ENCODE peak calls at places on chromosome 20, in six cellular contexts. D is NB4, N is HepG2, J is A549, V is GM12891, S is heart left ventricle. E is an unnamed sample.
A peak's percentile ranks its signal among the peaks of the same experiment; 100 is the strongest.

GRCh38 chr20:63090682-63091571 is 84.2 kb upstream of the BHLHE23 start:
- DNase-seq in D (no peak), N (no peak), V (no peak), S (no peak), J (no peak), E (no peak)

GRCh38 chr20:50904067-50904570 is 27.1 kb downstream of the ADNP start:
- DNase-seq in V (no peak), S (no peak), D (no peak), J (no peak), N (no peak), E (no peak)

GRCh38 chr20:24978493-24978892 is 14.1 kb downstream of the APMAP start:
- DNase-seq in V (no peak), D (no peak), N (no peak), S (no peak), J (no peak), E (no peak)

GRCh38 chr20:10523438-10523837 is 88.3 kb downstream of the SLX4IP start:
- DNase-seq in S (no peak), J (no peak), D (no peak), V (no peak), N (no peak), E (no peak)

GRCh38 chr20:56018194-56018593 is 12.9 kb upstream of the CBLN4 start:
- DNase-seq in D (no peak), S (no peak), J (no peak), N (no peak), V (no peak), E (no peak)

GRCh38 chr20:11267131-11267761 is 593.4 kb upstream of the JAG1 start:
- DNase-seq in V (peak; percentile 23), D (peak; percentile 66), S (peak; percentile 68), J (peak; percentile 93), N (peak; percentile 79), E (peak; percentile 65)

GRCh38 chr20:13017235-13017634 is 8.5 kb downstream of the SPTLC3 start:
- DNase-seq in V (no peak), D (no peak), N (no peak), S (no peak), J (no peak), E (no peak)

GRCh38 chr20:44616604-44616964 is 34.2 kb downstream of the PKIG start:
- DNase-seq in J (no peak), V (no peak), N (no peak), D (no peak), S (peak; percentile 80), E (no peak)

GRCh38 chr20:6765469-6766058 is 1.9 kb upstream of the BMP2 start:
- DNase-seq in V (no peak), J (peak; percentile 71), D (peak; percentile 78), N (peak; percentile 77), S (no peak), E (no peak)

GRCh38 chr20:40416274-40416673 is 272.8 kb downstream of the MAFB start:
- DNase-seq in V (no peak), S (no peak), J (no peak), D (no peak), N (no peak), E (no peak)

GRCh38 chr20:24194133-24194532 is 205.6 kb upstream of the GGTLC1 start:
- DNase-seq in V (no peak), D (peak; percentile 37), J (no peak), N (no peak), S (no peak), E (no peak)

GRCh38 chr20:13825465-13825864 is 40.6 kb downstream of the NDUFAF5 start:
- DNase-seq in J (no peak), S (no peak), D (no peak), N (no peak), V (no peak), E (no peak)

GRCh38 chr20:5642155-5642981 is 107.8 kb upstream of the SHLD1 start:
- DNase-seq in J (no peak), S (no peak), D (peak; percentile 45), V (no peak), N (no peak), E (no peak)

GRCh38 chr20:41411458-41411857 is 44.8 kb upstream of the EMILIN3 start:
- DNase-seq in N (no peak), S (no peak), V (no peak), J (peak; percentile 17), D (peak; percentile 42), E (no peak)

GRCh38 chr20:50562262-50562701 is 52.1 kb downstream of the PTPN1 start:
- DNase-seq in N (no peak), J (no peak), V (no peak), D (no peak), S (no peak), E (no peak)

DNA sequence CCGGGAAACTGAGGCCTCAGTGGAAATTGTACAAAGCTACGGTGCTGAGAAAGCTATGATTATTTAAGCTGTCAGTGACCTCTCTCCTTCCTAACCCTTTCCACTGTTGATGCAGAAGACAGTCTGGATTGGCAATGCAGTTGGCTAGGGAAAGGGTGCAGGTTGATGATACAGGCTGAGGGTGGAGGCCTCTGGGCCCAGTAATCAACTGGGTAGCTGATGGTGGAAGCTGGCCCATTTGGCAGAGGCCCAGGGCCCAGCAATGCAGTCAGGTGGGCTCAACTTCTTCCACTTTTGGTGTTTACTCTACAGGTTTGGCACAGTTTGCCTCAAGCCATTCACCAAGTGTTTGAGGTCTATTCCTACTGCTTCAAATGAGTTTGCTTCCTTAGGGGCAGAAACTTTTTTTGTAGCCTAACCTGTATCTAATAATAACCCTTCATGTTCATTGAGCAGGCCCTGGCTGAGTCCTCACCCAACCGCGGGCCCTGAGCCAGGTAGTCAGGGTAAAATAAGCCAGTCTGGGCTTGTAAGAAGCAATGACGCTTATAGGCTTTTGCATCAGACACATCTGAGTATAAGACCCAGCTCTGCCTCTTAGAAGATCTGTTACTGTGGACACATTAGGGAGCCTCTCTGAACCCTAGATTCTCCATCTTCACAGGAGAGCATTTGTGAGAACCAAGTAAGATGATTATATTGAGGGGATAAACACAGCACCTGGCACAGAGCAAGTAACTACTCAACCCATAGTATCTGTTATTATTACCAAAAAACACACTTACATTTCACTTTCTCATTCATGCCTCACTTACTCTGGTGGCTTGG is 12.0 kb downstream of the BCL2L1 start:
- DNase-seq in N (no peak), V (no peak), S (peak; percentile 82), D (no peak), J (no peak), E (no peak)
- TF ChIP-seq POLR2A in N (no peak), V (no peak), S (no peak), D (no peak), J (no peak), E (no peak)

DNA sequence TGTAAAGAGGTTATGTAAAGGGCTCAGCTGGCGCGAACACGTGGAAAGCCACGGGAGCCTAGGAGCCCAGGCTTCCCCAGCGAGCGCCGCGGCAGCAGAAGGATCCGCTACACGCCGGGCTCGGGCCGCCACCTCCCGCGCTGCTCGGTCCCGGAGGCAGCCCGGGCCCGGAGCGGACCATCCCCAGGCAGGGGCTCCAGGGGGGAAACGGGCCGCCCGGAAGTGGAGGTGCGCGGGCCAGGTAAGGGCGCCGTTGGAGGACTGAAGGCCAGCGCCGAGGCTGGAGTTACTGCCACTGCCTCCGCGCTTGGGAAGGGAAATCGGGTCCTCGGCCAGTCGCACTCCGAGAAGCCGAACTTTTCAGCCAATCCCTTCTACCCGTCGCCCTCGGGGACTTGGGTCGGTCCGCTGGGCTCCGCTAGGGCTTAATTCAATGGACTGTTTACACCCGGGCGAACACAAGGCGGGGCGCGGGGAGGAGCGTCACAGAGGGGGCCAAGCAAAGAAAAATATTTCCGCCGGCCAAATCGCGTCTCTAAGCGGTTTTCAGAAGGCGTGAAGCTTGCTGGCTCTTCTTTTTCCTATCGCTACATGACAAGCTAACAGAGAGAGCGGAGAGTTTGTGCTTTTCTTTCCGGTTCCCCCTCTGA is 433 bp downstream of the STK35 start:
- DNase-seq in D (peak; percentile 96), N (peak; percentile 94), S (peak; percentile 94), J (peak; percentile 96), V (peak; percentile 87), E (peak; percentile 83)
- TF ChIP-seq POLR2A in D (peak; percentile 87), N (peak; percentile 95), S (no peak), J (peak; percentile 79), V (peak; percentile 81), E (peak; percentile 13)

GRCh38 chr20:646107-646867 is 6.7 kb downstream of the SRXN1 start:
- DNase-seq in N (peak; percentile 84), S (no peak), D (no peak), J (peak; percentile 63), V (no peak), E (no peak)

GRCh38 chr20:644692-645317 is 8.2 kb downstream of the SRXN1 start:
- DNase-seq in N (no peak), J (no peak), V (no peak), D (no peak), S (no peak), E (no peak)

GRCh38 chr20:646868-647233 is 6.1 kb downstream of the SRXN1 start:
- DNase-seq in J (no peak), D (no peak), S (no peak), V (no peak), N (no peak), E (no peak)

GRCh38 chr20:647479-648019 is 5.5 kb downstream of the SRXN1 start:
- DNase-seq in D (no peak), J (no peak), S (no peak), N (no peak), V (no peak), E (no peak)

DNA sequence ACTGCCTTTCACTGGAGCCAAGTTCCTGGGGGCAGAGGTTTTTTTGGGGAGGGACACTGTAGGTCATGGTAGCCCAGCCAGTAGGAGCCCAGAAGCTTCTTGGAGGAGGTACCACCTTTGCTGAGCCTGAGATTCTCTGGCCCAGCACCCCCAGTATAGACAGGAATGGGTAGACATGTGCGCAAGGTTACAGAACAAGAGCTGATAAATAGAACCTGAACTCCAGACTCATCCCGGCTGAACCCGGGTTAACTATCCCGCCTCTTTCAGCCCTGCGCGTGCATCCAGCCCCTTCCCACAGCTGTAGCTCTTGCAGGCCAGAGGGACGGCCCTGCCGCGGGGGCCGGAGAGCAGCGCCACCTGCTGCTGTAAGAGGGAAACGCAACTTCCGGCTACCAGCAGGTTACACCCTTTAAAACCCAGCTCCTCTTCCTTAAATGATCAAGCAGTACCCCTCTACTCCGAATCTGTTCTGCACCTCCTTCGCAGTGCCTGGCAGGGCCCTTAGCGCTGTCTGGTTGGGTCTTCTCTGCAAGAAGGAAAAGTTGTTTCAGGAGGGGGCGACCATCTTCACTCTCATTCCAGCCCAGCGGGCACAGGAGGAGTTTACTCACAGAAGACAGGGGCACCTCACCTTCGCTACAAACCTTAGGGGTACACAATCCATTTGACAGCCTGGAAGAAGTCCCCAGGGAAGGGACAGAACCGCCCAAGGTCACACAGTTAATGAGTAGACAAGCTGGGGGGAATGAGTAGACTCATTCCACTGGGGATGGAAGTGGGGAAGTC is 7.5 kb downstream of the SRXN1 start:
- DNase-seq in D (peak; percentile 87), S (peak; percentile 68), N (peak; percentile 90), J (peak; percentile 87), V (peak; percentile 88), E (peak; percentile 92)
- TF ChIP-seq POLR2A in D (no peak), S (no peak), N (peak; percentile 43), J (no peak), V (no peak), E (no peak)

DNA sequence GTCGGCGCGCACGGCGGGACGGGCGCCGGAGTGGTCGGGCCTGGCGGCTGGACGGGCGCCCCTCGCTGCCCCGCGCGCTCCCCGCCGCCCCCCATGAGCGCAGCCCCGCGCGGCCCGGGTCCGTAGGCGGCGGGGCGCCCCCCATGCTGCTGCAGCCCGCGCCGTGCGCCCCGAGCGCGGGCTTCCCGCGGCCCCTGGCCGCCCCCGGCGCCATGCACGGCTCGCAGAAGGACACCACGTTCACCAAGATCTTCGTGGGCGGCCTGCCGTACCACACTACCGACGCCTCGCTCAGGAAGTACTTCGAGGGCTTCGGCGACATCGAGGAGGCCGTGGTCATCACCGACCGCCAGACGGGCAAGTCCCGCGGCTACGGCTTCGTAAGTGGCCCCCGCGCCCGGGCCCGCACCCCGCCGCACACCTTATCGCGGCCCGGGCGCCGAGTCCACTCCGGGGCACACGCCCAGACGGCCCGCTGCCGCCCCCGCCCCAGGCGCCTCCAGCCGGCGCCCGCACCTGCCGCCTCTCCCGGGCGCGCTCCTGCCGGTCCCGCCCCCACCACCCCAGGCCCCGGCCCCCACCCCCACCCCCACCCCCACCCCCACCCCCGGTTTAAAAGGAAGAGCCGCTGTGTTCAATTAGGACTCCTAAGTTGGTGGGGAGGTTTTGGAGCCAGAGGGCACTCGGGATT is 388 bp downstream of the RBM38 start:
- DNase-seq in S (peak; percentile 43), J (no peak), V (no peak), N (no peak), D (peak; percentile 54), E (peak; percentile 42)
- TF ChIP-seq POLR2A in S (no peak), J (peak; percentile 68), V (peak; percentile 67), N (peak; percentile 23), D (peak; percentile 2), E (peak; percentile 73)

E was measured in H54.